ENCODE peak calls at places on chromosome 2, in five cellular contexts. O, T, V, C and Q are unnamed samples.

GRCh38 chr2:20617892-20618467 is 32.9 kb downstream of the HS1BP3 start:
- DNase-seq in T (peak), O (peak), C (peak), V (peak), Q (peak)

GRCh38 chr2:24682357-24682756 is 110.8 kb downstream of the PTRHD1 start:
- DNase-seq in V (no peak), O (no peak), T (no peak), C (no peak), Q (no peak)

GRCh38 chr2:10303634-10304378 is 1.1 kb downstream of the HPCAL1 start:
- DNase-seq in O (no peak), V (peak), T (peak), C (peak), Q (no peak)

GRCh38 chr2:43152711-43153627 is 73.4 kb downstream of the ZFP36L2 start:
- DNase-seq in V (no peak), T (no peak), C (no peak), O (no peak), Q (no peak)

GRCh38 chr2:160920791-160921303 is 239.4 kb upstream of the TANK start:
- DNase-seq in O (no peak), V (no peak), C (no peak), T (peak), Q (no peak)

GRCh38 chr2:239121600-239122012 is 273.7 kb downstream of the TWIST2 start:
- DNase-seq in C (peak), O (peak), V (no peak), T (no peak), Q (peak)

GRCh38 chr2:23346029-23346428 is 39.0 kb upstream of the KLHL29 start:
- DNase-seq in O (no peak), V (no peak), C (no peak), T (no peak), Q (no peak)

GRCh38 chr2:14425869-14426268 is 206.6 kb upstream of the LRATD1 start:
- DNase-seq in C (no peak), V (no peak), O (no peak), T (no peak), Q (no peak)

GRCh38 chr2:237195396-237196119 is 109.9 kb downstream of the COPS8 start:
- DNase-seq in T (no peak), C (no peak), O (no peak), V (no peak), Q (no peak)

GRCh38 chr2:45759310-45759851 is 107.9 kb downstream of the PRKCE start:
- DNase-seq in O (no peak), C (peak), V (no peak), T (peak), Q (no peak)